ENCODE peak calls at places on chromosome 5, in five cellular contexts. Y is H7; H is NCI-H82; Q is tibial artery; P is activated CD8-positive, alpha-beta memory T cell treated with anti-CD3 and anti-CD28 coated beads for 48 hours. O is an unnamed sample.

GRCh38 chr5:157236423-157236822 is 29.5 kb upstream of the CYFIP2 start:
- DNase-seq in Y (no peak), P (no peak), Q (no peak), H (no peak), O (no peak)

GRCh38 chr5:173676375-173676774 is 59.9 kb upstream of the BOD1 start:
- DNase-seq in P (no peak), H (no peak), Y (no peak), Q (no peak), O (no peak)

GRCh38 chr5:74798977-74799911 is 32.2 kb downstream of the NSA2 start:
- DNase-seq in Y (no peak), Q (no peak), H (no peak), P (no peak), O (no peak)

GRCh38 chr5:33994845-33995244 is 10.4 kb upstream of the SLC45A2 start:
- DNase-seq in Y (no peak), Q (no peak), P (no peak), H (no peak), O (no peak)

GRCh38 chr5:110769282-110769681 is 30.5 kb downstream of the SLC25A46 start:
- DNase-seq in Q (no peak), P (no peak), H (no peak), Y (no peak), O (no peak)

GRCh38 chr5:135242021-135242480 is 157.0 kb downstream of the MACROH2A1 start:
- DNase-seq in P (no peak), H (peak; percentile 47), Y (no peak), Q (no peak), O (peak; percentile 22)

GRCh38 chr5:10680876-10681481 is 80.1 kb downstream of the DAP start:
- DNase-seq in P (no peak), H (no peak), Q (no peak), Y (no peak), O (no peak)

GRCh38 chr5:54518146-54519082 is 855 bp downstream of the SNX18 start:
- DNase-seq in Y (peak; percentile 72), H (peak; percentile 55), P (peak; percentile 39), Q (peak; percentile 43), O (no peak)

GRCh38 chr5:147578228-147579024 is 68.6 kb upstream of the DPYSL3 start:
- DNase-seq in P (no peak), Y (no peak), Q (no peak), H (peak; percentile 54), O (no peak)

GRCh38 chr5:80117446-80117845 is 82.3 kb downstream of the THBS4 start:
- DNase-seq in Q (no peak), P (no peak), Y (no peak), H (no peak), O (no peak)

GRCh38 chr5:92455011-92455410 is 1071.9 kb upstream of the ARRDC3 start:
- DNase-seq in Q (no peak), Y (no peak), P (no peak), H (no peak), O (no peak)

GRCh38 chr5:138490648-138491283 is 25.5 kb downstream of the EGR1 start:
- DNase-seq in H (no peak), Y (no peak), P (no peak), Q (no peak), O (no peak)

GRCh38 chr5:115398726-115399125 is 102.3 kb upstream of the CCDC112 start:
- DNase-seq in H (no peak), Y (no peak), Q (no peak), P (no peak), O (no peak)

GRCh38 chr5:107381189-107381856 is 289.4 kb downstream of the EFNA5 start:
- DNase-seq in Q (no peak), H (peak; percentile 3), Y (no peak), P (no peak), O (no peak)

GRCh38 chr5:43193952-43194321 is 1.9 kb downstream of the NIM1K start:
- DNase-seq in Y (peak; percentile 37), H (no peak), P (no peak), Q (no peak), O (no peak)

GRCh38 chr5:148912714-148913398 is 86.4 kb downstream of the ADRB2 start:
- DNase-seq in H (no peak), P (no peak), Q (no peak), Y (peak; percentile 66), O (peak; percentile 42)